ENCODE peak calls at places on chromosome 14, in eight cellular contexts. Y is breast epithelium, N is upper lobe of left lung, Z is esophagus muscularis mucosa, R is suprapubic skin, F is Panc1, J is transverse colon, Q is GM12878. P is an unnamed sample.

GRCh38 chr14:78399316-78399889 is 229.2 kb downstream of the NRXN3 start:
- DNase-seq in Y (no peak), N (no peak), Z (no peak), R (no peak), F (no peak), J (no peak), Q (no peak), P (no peak)

GRCh38 chr14:30194769-30195168 is 267.1 kb upstream of the PRKD1 start:
- DNase-seq in Y (no peak), N (no peak), Z (no peak), R (no peak), F (no peak), J (no peak), Q (no peak), P (no peak)

GRCh38 chr14:97777622-97778021 is 980.4 kb downstream of the VRK1 start:
- DNase-seq in Y (no peak), N (no peak), Z (no peak), R (no peak), F (no peak), J (no peak), Q (no peak), P (no peak)

GRCh38 chr14:23121401-23121800 is 2.3 kb upstream of the CEBPE start:
- DNase-seq in Y (no peak), N (no peak), Z (no peak), R (no peak), F (no peak), J (peak; percentile 36), Q (no peak), P (no peak)

GRCh38 chr14:99524091-99524661 is 43.0 kb downstream of the CCNK start:
- DNase-seq in Y (no peak), N (no peak), Z (no peak), R (no peak), F (no peak), J (peak; percentile 41), Q (no peak), P (no peak)

GRCh38 chr14:33740531-33740930 is 210.3 kb downstream of the EGLN3 start:
- DNase-seq in Y (no peak), N (no peak), Z (no peak), R (no peak), F (no peak), J (no peak), Q (no peak), P (no peak)

GRCh38 chr14:50479041-50479440 is 53.3 kb downstream of the MAP4K5 start:
- DNase-seq in Y (no peak), N (no peak), Z (no peak), R (no peak), F (no peak), J (no peak), Q (no peak), P (no peak)

GRCh38 chr14:89578048-89578619 is 161.1 kb upstream of the FOXN3 start:
- DNase-seq in Y (no peak), N (no peak), Z (no peak), R (no peak), F (no peak), J (no peak), Q (no peak), P (no peak)

GRCh38 chr14:61185534-61185933 is 95.6 kb downstream of the TMEM30B start:
- DNase-seq in Y (no peak), N (no peak), Z (no peak), R (no peak), F (no peak), J (no peak), Q (no peak), P (no peak)

GRCh38 chr14:75522224-75522764 is at the start of gene BATF:
- DNase-seq in Y (no peak), N (peak; percentile 44), Z (peak; percentile 92), R (no peak), F (no peak), J (peak; percentile 53), Q (no peak), P (peak; percentile 42)

GRCh38 chr14:28308727-28309126 is 457.9 kb upstream of the FOXG1 start:
- DNase-seq in Y (no peak), N (no peak), Z (no peak), R (no peak), F (peak; percentile 15), J (no peak), Q (no peak), P (no peak)

GRCh38 chr14:22472935-22473854 is 115.8 kb downstream of the DAD1 start:
- DNase-seq in Y (no peak), N (no peak), Z (no peak), R (no peak), F (no peak), J (peak; percentile 56), Q (no peak), P (peak; percentile 42)

GRCh38 chr14:61616524-61617185 is 78.7 kb upstream of the HIF1A start:
- DNase-seq in Y (no peak), N (no peak), Z (no peak), R (no peak), F (no peak), J (no peak), Q (no peak), P (no peak)

GRCh38 chr14:50335989-50336391 is 23.9 kb downstream of the DMAC2L start:
- DNase-seq in Y (no peak), N (no peak), Z (peak; percentile 91), R (no peak), F (no peak), J (no peak), Q (no peak), P (no peak)

GRCh38 chr14:93430319-93430801 is 379 bp upstream of the UNC79 start:
- DNase-seq in Y (no peak), N (peak; percentile 74), Z (no peak), R (no peak), F (no peak), J (no peak), Q (no peak), P (no peak)

GRCh38 chr14:55294603-55295002 is 23.4 kb downstream of the FBXO34 start:
- DNase-seq in Y (no peak), N (no peak), Z (no peak), R (no peak), F (no peak), J (no peak), Q (no peak), P (no peak)

GRCh38 chr14:104107101-104107581 is 21.6 kb downstream of the ASPG start:
- DNase-seq in Y (peak; percentile 43), N (peak; percentile 78), Z (no peak), R (peak; percentile 76), F (no peak), J (no peak), Q (no peak), P (no peak)

GRCh38 chr14:73753887-73754880 is 40.0 kb upstream of the PNMA1 start:
- DNase-seq in Y (no peak), N (no peak), Z (no peak), R (no peak), F (no peak), J (peak; percentile 70), Q (peak; percentile 61), P (no peak)

GRCh38 chr14:22994762-22995275 is 12.5 kb upstream of the AJUBA start:
- DNase-seq in Y (no peak), N (no peak), Z (no peak), R (no peak), F (no peak), J (no peak), Q (no peak), P (no peak)

GRCh38 chr14:40164083-40164482 is 731.9 kb upstream of the FBXO33 start:
- DNase-seq in Y (no peak), N (no peak), Z (no peak), R (no peak), F (no peak), J (no peak), Q (no peak), P (no peak)

GRCh38 chr14:77812028-77812427 is 12.1 kb downstream of the ADCK1 start:
- DNase-seq in Y (no peak), N (no peak), Z (no peak), R (no peak), F (no peak), J (no peak), Q (peak; percentile 20), P (no peak)

GRCh38 chr14:63713765-63714164 is 14.1 kb downstream of the SGPP1 start:
- DNase-seq in Y (no peak), N (no peak), Z (no peak), R (no peak), F (no peak), J (no peak), Q (no peak), P (no peak)

GRCh38 chr14:38257500-38257899 is 1.6 kb upstream of the CLEC14A start:
- DNase-seq in Y (no peak), N (no peak), Z (no peak), R (no peak), F (no peak), J (no peak), Q (no peak), P (no peak)

GRCh38 chr14:57835751-57836150 is 30.1 kb downstream of the SLC35F4 start:
- DNase-seq in Y (no peak), N (no peak), Z (no peak), R (no peak), F (no peak), J (no peak), Q (no peak), P (no peak)
- TF ChIP-seq POLR2AphosphoS5 in Y (no peak), N (no peak), Z (no peak), R (no peak), F (no peak), J (no peak), Q (no peak), P (no peak)

GRCh38 chr14:32183151-32184048 is 18.4 kb upstream of the RNU6-7 start:
- DNase-seq in Y (no peak), N (no peak), Z (no peak), R (no peak), F (no peak), J (no peak), Q (no peak), P (no peak)
- TF ChIP-seq POLR2AphosphoS5 in Y (no peak), N (no peak), Z (no peak), R (no peak), F (no peak), J (no peak), Q (no peak), P (no peak)

GRCh38 chr14:68790656-68791077 is 2.2 kb downstream of the ZFP36L1 start:
- DNase-seq in Y (no peak), N (peak; percentile 86), Z (peak; percentile 91), R (peak; percentile 70), F (no peak), J (no peak), Q (no peak), P (no peak)
- TF ChIP-seq POLR2AphosphoS5 in Y (no peak), N (no peak), Z (no peak), R (no peak), F (no peak), J (peak; percentile 6), Q (peak; percentile 48), P (no peak)

DNA sequence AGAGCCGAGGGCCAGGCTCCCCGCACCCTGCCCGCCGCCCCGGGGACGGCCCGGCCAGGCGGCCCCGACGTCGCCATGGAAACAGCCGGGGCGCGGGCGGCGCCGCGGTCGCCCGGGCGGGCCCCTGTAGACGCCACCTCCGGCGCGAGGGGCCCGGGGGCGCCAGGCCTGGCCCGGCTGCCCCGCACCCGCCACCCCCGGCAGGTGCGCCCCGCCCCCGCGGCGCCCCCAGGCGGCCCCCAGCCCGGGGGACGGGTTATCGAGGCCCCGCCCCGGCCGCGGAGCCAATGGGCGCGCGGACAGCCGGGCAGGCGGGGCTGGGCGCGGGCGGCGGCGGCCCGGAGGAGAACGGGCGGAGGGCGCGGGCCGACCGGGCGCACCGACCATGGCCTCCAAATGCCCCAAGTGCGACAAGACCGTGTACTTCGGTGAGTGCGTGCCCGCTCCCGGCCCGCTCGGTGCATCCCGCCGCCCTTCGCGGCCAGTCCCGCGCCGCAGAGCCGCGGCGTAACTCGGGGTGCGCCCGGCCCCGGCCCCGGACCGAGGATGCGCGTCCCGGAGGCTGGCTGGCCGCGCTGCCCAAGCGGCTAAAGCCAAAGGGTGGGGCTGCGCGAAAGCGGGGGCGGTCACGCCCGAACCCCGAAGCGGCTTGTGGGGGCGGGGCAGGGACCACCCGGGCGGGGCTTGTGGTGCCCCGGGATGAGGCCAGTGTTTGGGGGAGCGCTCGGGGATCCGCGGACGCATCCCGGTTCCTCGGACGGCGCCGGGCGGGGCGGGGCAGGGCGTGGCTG is at the start of gene CRIP2:
- DNase-seq in Y (no peak), N (peak; percentile 93), Z (no peak), R (no peak), F (no peak), J (no peak), Q (no peak), P (peak; percentile 81)
- TF ChIP-seq POLR2AphosphoS5 in Y (no peak), N (peak; percentile 48), Z (peak; percentile 77), R (no peak), F (no peak), J (peak; percentile 59), Q (no peak), P (no peak)

P was measured in GM12891.